ENCODE peak calls at places on chromosomes 2 and 18, in seven cellular contexts. R, H, L, G, K, V and O are unnamed samples.

GRCh38 chr2:230879271-230879882 is 14.6 kb downstream of the ITM2C start:
- DNase-seq in R (no peak), V (peak), K (peak), L (no peak), G (no peak), H (no peak), O (peak)

GRCh38 chr2:42493885-42494433 is at the start of gene KCNG3:
- DNase-seq in K (peak), H (peak), G (peak), R (peak), V (peak), L (no peak), O (peak)

GRCh38 chr2:1041012-1041805 is 90.6 kb downstream of the SNTG2 start:
- DNase-seq in K (no peak), V (no peak), R (no peak), H (no peak), L (no peak), G (no peak), O (no peak)

GRCh38 chr2:37552339-37552738 is 119.1 kb downstream of the CDC42EP3 start:
- DNase-seq in G (no peak), L (no peak), R (no peak), V (no peak), K (no peak), H (no peak), O (no peak)

GRCh38 chr2:85893428-85894258 is 4.9 kb upstream of the ST3GAL5 start:
- DNase-seq in R (no peak), H (peak), K (no peak), G (peak), V (no peak), L (peak), O (no peak)

GRCh38 chr2:231597014-231597611 is 4.4 kb downstream of the TEX44 start:
- DNase-seq in R (no peak), K (no peak), V (no peak), L (no peak), H (peak), G (peak), O (peak)

GRCh38 chr18:15005313-15006130 is 257.6 kb downstream of the ANKRD30B start:
- DNase-seq in L (no peak), R (no peak), G (no peak), H (no peak), V (no peak), K (no peak), O (no peak)

GRCh38 chr18:48711651-48712486 is 173.0 kb downstream of the CTIF start:
- DNase-seq in K (peak), H (peak), G (peak), V (no peak), R (peak), L (no peak), O (no peak)

GRCh38 chr18:52310651-52311050 is 29.3 kb upstream of the DCC start:
- DNase-seq in L (no peak), G (no peak), H (no peak), K (no peak), R (no peak), V (no peak), O (no peak)

GRCh38 chr2:27804146-27804545 is 32.6 kb downstream of the MRPL33 start:
- DNase-seq in H (no peak), L (no peak), G (peak), V (no peak), K (no peak), R (no peak), O (no peak)

GRCh38 chr2:4091869-4092268 is 388.5 kb downstream of the DCDC2C start:
- DNase-seq in R (no peak), H (no peak), L (no peak), G (no peak), V (no peak), K (no peak), O (no peak)

GRCh38 chr2:4091013-4091412 is 387.6 kb downstream of the DCDC2C start:
- DNase-seq in G (no peak), K (no peak), R (peak), H (no peak), L (no peak), V (no peak), O (no peak)

GRCh38 chr2:4094743-4095142 is 391.4 kb downstream of the DCDC2C start:
- DNase-seq in L (no peak), K (no peak), R (no peak), H (no peak), G (no peak), V (no peak), O (no peak)
- H3K4me3 ChIP-seq in L (no peak), K (no peak), R (no peak), H (no peak), G (no peak), V (no peak), O (no peak)

GRCh38 chr2:125471963-125472362 is 1184.0 kb upstream of the GYPC start:
- DNase-seq in V (no peak), H (peak), R (peak), L (no peak), G (peak), K (peak), O (no peak)
- TF ChIP-seq CTCF in V (no peak), H (peak), R (peak), L (peak), G (peak), K (peak), O (no peak)

GRCh38 chr2:26175191-26175715 is 2.4 kb downstream of the GAREM2 start:
- DNase-seq in G (no peak), L (no peak), R (no peak), K (no peak), V (peak), H (no peak), O (no peak)

GRCh38 chr2:26175716-26176615 is 3.1 kb downstream of the GAREM2 start:
- DNase-seq in G (no peak), V (peak), K (peak), L (no peak), R (peak), H (no peak), O (no peak)

GRCh38 chr2:26172866-26173595 is at the start of gene GAREM2:
- DNase-seq in H (no peak), V (peak), R (peak), L (no peak), K (peak), G (no peak), O (no peak)

GRCh38 chr2:26173596-26174482 is 951 bp downstream of the GAREM2 start:
- DNase-seq in R (peak), K (no peak), H (no peak), L (no peak), V (peak), G (no peak), O (no peak)

GRCh38 chr2:26174691-26175181 is 1.8 kb downstream of the GAREM2 start:
- DNase-seq in L (no peak), H (no peak), R (no peak), K (no peak), G (no peak), V (peak), O (no peak)
- H3K4me3 ChIP-seq in L (no peak), H (no peak), R (peak), K (no peak), G (no peak), V (no peak), O (no peak)

DNA sequence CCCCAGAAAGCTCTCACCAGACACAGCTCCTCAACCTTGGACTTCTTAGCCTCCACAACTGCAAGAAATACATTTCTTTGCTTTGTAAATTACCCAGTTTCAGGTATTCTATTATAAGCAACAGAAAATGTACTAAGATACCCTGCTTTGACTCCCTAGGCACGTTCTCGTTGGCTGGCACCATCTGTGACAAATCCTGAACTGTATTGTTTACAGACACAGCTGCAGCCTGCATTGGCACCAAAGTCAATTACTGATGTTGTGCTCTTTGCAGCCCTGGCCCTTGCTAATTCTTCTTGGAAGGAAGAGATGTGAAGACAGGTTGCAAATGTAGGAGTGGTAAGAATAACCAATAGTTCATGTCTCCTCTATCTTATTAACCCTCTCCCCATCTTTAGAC is 72.7 kb upstream of the FAM136A start:
- DNase-seq in R (no peak), H (no peak), V (no peak), K (no peak), G (no peak), L (no peak), O (no peak)
- TF ChIP-seq CTCF in R (no peak), H (no peak), V (no peak), K (no peak), G (no peak), L (no peak), O (no peak)

DNA sequence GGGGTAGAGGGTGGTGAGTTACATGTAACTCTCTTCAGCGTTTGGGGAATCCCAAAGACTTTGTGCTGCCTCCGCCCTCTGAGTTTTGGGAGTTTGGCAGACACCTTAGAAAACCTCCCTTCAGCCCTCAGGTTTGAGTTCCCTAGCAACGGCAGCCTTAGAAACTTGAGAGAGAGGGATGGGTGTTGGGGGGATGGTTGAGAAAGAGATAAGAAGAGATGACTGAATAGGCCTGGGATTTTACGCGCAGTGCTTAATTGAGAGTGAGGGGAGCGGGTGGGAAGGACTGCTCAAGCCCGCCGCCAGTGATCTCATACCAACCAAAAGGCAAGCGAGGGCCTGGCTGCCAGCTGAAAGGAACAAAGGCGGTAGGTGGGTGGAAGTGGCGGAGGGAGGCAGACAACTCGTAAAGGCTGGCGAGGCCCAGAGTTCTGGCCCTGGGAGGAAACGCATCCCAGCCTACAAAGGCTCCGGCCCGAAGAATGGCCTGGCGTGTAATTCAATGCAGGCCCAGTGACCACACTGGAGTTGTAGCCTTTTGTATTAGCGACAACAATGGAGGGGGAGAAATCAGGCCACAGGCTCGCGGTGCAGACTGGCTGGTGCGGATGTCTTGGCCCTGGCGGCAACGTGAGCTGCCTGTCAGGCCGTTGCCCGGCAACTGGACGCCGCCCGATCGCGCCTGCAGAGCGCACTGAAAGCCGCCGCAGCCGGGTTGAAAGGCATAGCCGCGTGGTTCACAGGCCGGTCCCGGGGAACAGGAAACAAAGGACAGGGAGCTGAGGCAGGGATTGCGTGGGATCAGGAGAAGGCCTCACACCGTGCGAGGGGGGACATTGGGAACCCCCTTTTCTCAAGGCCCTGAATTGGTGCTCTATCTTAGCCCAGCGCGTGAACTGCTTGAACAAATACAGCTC is 39.9 kb upstream of the DARS1 start:
- DNase-seq in V (peak), H (peak), G (peak), K (peak), R (peak), L (peak), O (no peak)
- H3K4me3 ChIP-seq in V (peak), H (peak), G (no peak), K (peak), R (peak), L (no peak), O (no peak)

GRCh38 chr2:191869781-191870180 is 22.9 kb upstream of the CAVIN2 start:
- DNase-seq in K (no peak), H (no peak), L (no peak), R (no peak), G (no peak), V (no peak), O (no peak)

GRCh38 chr2:191867507-191867847 is 20.6 kb upstream of the CAVIN2 start:
- DNase-seq in H (no peak), V (no peak), R (no peak), K (no peak), G (no peak), L (no peak), O (no peak)

GRCh38 chr2:191866675-191867506 is 20.0 kb upstream of the CAVIN2 start:
- DNase-seq in R (no peak), G (peak), H (peak), L (peak), V (peak), K (no peak), O (no peak)

GRCh38 chr2:191870744-191871143 is 23.9 kb upstream of the CAVIN2 start:
- DNase-seq in K (no peak), H (no peak), G (no peak), L (no peak), V (no peak), R (no peak), O (no peak)

DNA sequence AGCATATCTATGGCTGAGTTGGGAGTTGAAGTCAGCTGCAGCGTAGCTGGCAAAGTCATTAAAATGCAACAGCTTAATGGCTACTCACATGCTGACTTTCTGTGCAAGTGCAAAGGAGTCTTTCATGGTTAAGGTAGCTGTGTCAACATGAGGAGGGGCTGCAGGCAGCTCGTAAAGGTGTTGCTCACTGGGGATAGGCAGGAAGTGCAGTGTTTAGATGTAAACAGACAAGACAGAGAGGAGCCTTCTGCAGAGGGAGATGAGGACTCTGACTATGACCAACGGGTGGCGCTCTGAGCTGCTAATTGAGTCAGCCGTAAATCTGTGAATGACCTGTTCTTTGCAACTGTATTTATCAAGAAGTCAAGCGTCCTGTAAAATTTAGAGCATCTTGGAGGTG is 22.3 kb upstream of the CAVIN2 start:
- DNase-seq in H (peak), L (no peak), R (peak), K (peak), V (no peak), G (no peak), O (no peak)
- TF ChIP-seq CTCF in H (peak), L (no peak), R (peak), K (peak), V (no peak), G (peak), O (no peak)

GRCh38 chr2:225055714-225056113 is 13.4 kb upstream of the DOCK10 start:
- DNase-seq in V (no peak), H (no peak), L (no peak), R (no peak), K (no peak), G (no peak), O (no peak)

GRCh38 chr2:225052703-225053102 is 10.4 kb upstream of the DOCK10 start:
- DNase-seq in G (no peak), R (no peak), V (no peak), L (no peak), K (no peak), H (no peak), O (no peak)

GRCh38 chr2:225056330-225057073 is 14.2 kb upstream of the DOCK10 start:
- DNase-seq in V (no peak), L (no peak), R (no peak), K (no peak), H (peak), G (no peak), O (no peak)
- H3K4me3 ChIP-seq in V (no peak), L (no peak), R (no peak), K (no peak), H (no peak), G (no peak), O (no peak)